ENCODE peak calls at places on chromosomes 4 and X, in four cellular contexts. F, C, T and M are unnamed samples.

GRCh38 chr4:113901994-113902787 is 77.3 kb downstream of the ARSJ start:
- DNase-seq in F (peak; percentile 26), C (no peak), T (peak; percentile 70), M (no peak)

GRCh38 chr4:108094923-108095482 is 73.7 kb downstream of the LEF1 start:
- DNase-seq in F (no peak), C (no peak), T (no peak), M (no peak)

GRCh38 chr4:8500966-8501365 is 60.4 kb downstream of the TRMT44 start:
- DNase-seq in F (no peak), C (no peak), T (no peak), M (no peak)

GRCh38 chr4:106914223-106914622 is 121.9 kb downstream of the DKK2 start:
- DNase-seq in F (no peak), C (no peak), T (no peak), M (no peak)

GRCh38 chrX:111123125-111123524 is 27.1 kb downstream of the PAK3 start:
- DNase-seq in F (peak; percentile 2), C (no peak), T (no peak), M (no peak)

GRCh38 chr4:53477038-53477565 is 99.7 kb downstream of the FIP1L1 start:
- DNase-seq in F (no peak), C (no peak), T (no peak), M (no peak)

GRCh38 chrX:36868592-36868991 is 139.6 kb upstream of the FAM47C start:
- DNase-seq in F (no peak), C (no peak), T (no peak), M (no peak)

GRCh38 chr4:88442636-88443260 is 14.2 kb upstream of the HERC5 start:
- DNase-seq in F (no peak), C (no peak), T (no peak), M (no peak)

GRCh38 chr4:188941524-188942109 is 802.4 kb downstream of the TRIML1 start:
- DNase-seq in F (no peak), C (no peak), T (no peak), M (no peak)

GRCh38 chr4:22170353-22170752 is 221.8 kb upstream of the KCNIP4 start:
- DNase-seq in F (no peak), C (no peak), T (no peak), M (no peak)

GRCh38 chr4:128220286-128221235 is 67.1 kb downstream of the PGRMC2 start:
- DNase-seq in F (peak; percentile 3), C (no peak), T (no peak), M (no peak)

GRCh38 chrX:107750263-107750662 is 25.3 kb downstream of the TSC22D3 start:
- DNase-seq in F (no peak), C (no peak), T (no peak), M (no peak)

GRCh38 chr4:128600410-128600809 is 209.1 kb upstream of the JADE1 start:
- DNase-seq in F (no peak), C (no peak), T (no peak), M (no peak)

GRCh38 chrX:149487292-149487691 is 17.8 kb downstream of the IDS start:
- DNase-seq in F (peak; percentile 34), C (no peak), T (no peak), M (no peak)

GRCh38 chr4:8855781-8856245 is 15.8 kb downstream of the HMX1 start:
- DNase-seq in F (no peak), C (no peak), T (no peak), M (no peak)

GRCh38 chr4:169847171-169847570 is 89.4 kb upstream of the HPF1 start:
- DNase-seq in F (no peak), C (no peak), T (no peak), M (no peak)

GRCh38 chrX:10243056-10243455 is 86.3 kb downstream of the CLCN4 start:
- DNase-seq in F (no peak), C (no peak), T (no peak), M (no peak)

GRCh38 chrX:28177202-28177601 is 196.0 kb upstream of the DCAF8L1 start:
- DNase-seq in F (no peak), C (no peak), T (no peak), M (no peak)

GRCh38 chr4:168408620-168409019 is 71.7 kb downstream of the DDX60L start:
- DNase-seq in F (no peak), C (peak; percentile 76), T (no peak), M (no peak)

GRCh38 chr4:88659061-88659889 is 38.4 kb downstream of the NAP1L5 start:
- DNase-seq in F (peak; percentile 14), C (peak; percentile 30), T (no peak), M (no peak)

GRCh38 chrX:109687903-109688302 is 45.2 kb downstream of the ACSL4 start:
- DNase-seq in F (no peak), C (no peak), T (no peak), M (no peak)

GRCh38 chrX:80876877-80877276 is 67.2 kb upstream of the BRWD3 start:
- DNase-seq in F (peak; percentile 22), C (no peak), T (no peak), M (no peak)

GRCh38 chrX:21225643-21226042 is 148.6 kb upstream of the CNKSR2 start:
- DNase-seq in F (no peak), C (no peak), T (no peak), M (no peak)

GRCh38 chr4:84028340-84028739 is 470.8 kb downstream of the NKX6-1 start:
- DNase-seq in F (no peak), C (no peak), T (no peak), M (no peak)
- TF ChIP-seq CTCF in F (no peak), C (no peak), T (no peak), M (no peak)

GRCh38 chr4:3227878-3228675 is 20.9 kb upstream of the MSANTD1 start:
- DNase-seq in F (no peak), C (peak; percentile 54), T (peak; percentile 26), M (no peak)
- TF ChIP-seq CTCF in F (no peak), C (no peak), T (no peak), M (no peak)

GRCh38 chrX:153651540-153652079 is 4.6 kb downstream of the DUSP9 start:
- DNase-seq in F (no peak), C (no peak), T (no peak), M (peak; percentile 28)
- TF ChIP-seq CTCF in F (peak; percentile 32), C (no peak), T (no peak), M (peak; percentile 20)

GRCh38 chrX:133702230-133702629 is 283.2 kb downstream of the GPC3 start:
- DNase-seq in F (no peak), C (no peak), T (no peak), M (no peak)

GRCh38 chrX:133699023-133699728 is 283.9 kb upstream of the GPC4 start:
- DNase-seq in F (no peak), C (no peak), T (no peak), M (no peak)

GRCh38 chrX:133697656-133698055 is 282.4 kb upstream of the GPC4 start:
- DNase-seq in F (no peak), C (no peak), T (no peak), M (no peak)

GRCh38 chrX:133698298-133698697 is 283.0 kb upstream of the GPC4 start:
- DNase-seq in F (no peak), C (no peak), T (no peak), M (no peak)
- TF ChIP-seq CTCF in F (no peak), C (no peak), T (no peak), M (no peak)

GRCh38 chr4:86892639-86892965 is 380 bp upstream of the C4orf36 start:
- DNase-seq in F (no peak), C (no peak), T (no peak), M (no peak)

GRCh38 chr4:86891785-86892638 is at the start of gene C4orf36:
- DNase-seq in F (peak; percentile 24), C (peak; percentile 59), T (peak; percentile 79), M (peak; percentile 80)

GRCh38 chr4:86894465-86894864 is 2.2 kb upstream of the C4orf36 start:
- DNase-seq in F (no peak), C (no peak), T (no peak), M (no peak)

GRCh38 chr4:86895692-86896488 is 3.7 kb upstream of the C4orf36 start:
- DNase-seq in F (peak; percentile 49), C (no peak), T (no peak), M (no peak)

GRCh38 chr4:86893136-86893535 is 914 bp upstream of the C4orf36 start:
- DNase-seq in F (no peak), C (no peak), T (no peak), M (no peak)
- TF ChIP-seq CTCF in F (no peak), C (no peak), T (no peak), M (no peak)

DNA sequence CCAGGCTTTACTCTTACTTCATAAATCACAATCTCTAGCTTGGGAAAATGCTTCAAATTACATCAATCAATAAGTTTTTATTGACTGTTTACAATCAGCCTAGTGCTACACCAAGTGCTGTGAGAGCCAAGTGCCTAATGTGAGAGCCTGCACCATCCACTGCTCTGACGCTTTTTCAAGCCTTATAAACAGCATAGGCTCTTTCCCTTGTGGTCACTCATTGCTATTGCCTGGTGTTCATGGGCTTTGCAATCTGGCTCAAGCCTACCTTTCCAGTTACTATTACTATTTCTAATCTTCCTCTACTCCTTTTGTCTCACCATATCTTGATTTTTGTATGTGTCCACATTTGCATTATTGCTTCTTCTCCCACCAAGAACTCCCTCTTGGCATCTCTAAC is 77.0 kb downstream of the REELD1 start:
- DNase-seq in F (no peak), C (no peak), T (no peak), M (no peak)
- TF ChIP-seq CTCF in F (no peak), C (no peak), T (no peak), M (no peak)

DNA sequence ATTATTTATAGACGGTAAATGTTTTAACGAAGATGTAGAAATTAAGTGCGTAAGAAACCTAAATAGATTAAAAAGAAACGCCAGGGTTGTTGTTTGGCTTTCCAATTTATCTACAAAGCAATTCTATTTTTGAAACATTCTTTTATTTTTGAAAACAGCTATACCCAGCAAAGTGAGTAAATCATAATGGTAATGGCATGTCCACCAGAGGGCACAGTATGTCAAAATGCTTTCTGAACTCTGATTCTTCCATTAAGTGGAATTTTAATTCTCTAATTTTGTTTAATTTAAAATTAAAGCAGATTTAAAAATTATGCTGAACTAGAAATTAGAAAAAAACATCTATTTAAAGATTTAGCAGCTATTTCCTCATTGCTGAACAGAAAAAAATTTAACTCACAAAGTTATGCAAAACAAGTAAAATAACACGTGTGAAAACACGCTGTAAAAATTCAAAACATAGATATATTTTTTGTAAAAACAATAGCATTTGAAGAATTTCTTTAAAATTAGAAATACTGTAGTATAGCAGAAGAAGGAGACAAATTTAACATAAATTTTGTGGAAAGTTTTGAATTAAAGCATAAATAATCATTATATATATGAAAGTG is 26.5 kb downstream of the RASSF6 start:
- DNase-seq in F (peak; percentile 29), C (no peak), T (no peak), M (no peak)
- TF ChIP-seq CTCF in F (peak; percentile 70), C (peak; percentile 36), T (peak; percentile 31), M (peak; percentile 50)